ENCODE peak calls at places on chromosomes 16 and 17, in four cellular contexts. D, P, Y and B are unnamed samples.

GRCh38 chr16:3143189-3143588 is 8.4 kb downstream of the ZNF213 start:
- DNase-seq in D (no peak), P (no peak), Y (no peak), B (no peak)

GRCh38 chr16:88437367-88437964 is 15.6 kb upstream of the ZFPM1 start:
- DNase-seq in D (no peak), P (peak), Y (no peak), B (peak)

GRCh38 chr17:73586921-73587680 is 57.1 kb downstream of the SDK2 start:
- DNase-seq in D (no peak), P (no peak), Y (no peak), B (no peak)

GRCh38 chr16:10625595-10626357 is 45.4 kb upstream of the EMP2 start:
- DNase-seq in D (no peak), P (no peak), Y (no peak), B (no peak)

GRCh38 chr16:10368984-10369551 is 16.8 kb upstream of the ATF7IP2 start:
- DNase-seq in D (no peak), P (no peak), Y (no peak), B (no peak)

GRCh38 chr16:4109250-4109736 is 6.9 kb downstream of the ADCY9 start:
- DNase-seq in D (no peak), P (no peak), Y (no peak), B (no peak)

GRCh38 chr17:41707803-41708669 is 4.1 kb upstream of the GAST start:
- DNase-seq in D (no peak), P (no peak), Y (no peak), B (no peak)

GRCh38 chr17:1005361-1005946 is 8.5 kb downstream of the TIMM22 start:
- DNase-seq in D (no peak), P (peak), Y (no peak), B (no peak)

GRCh38 chr17:27533874-27534815 is 77.9 kb downstream of the KSR1 start:
- DNase-seq in D (no peak), P (no peak), Y (no peak), B (no peak)

GRCh38 chr16:89052824-89053724 is 40.6 kb upstream of the ACSF3 start:
- DNase-seq in D (no peak), P (peak), Y (peak), B (no peak)

GRCh38 chr17:40519089-40519775 is 17.8 kb upstream of the TNS4 start:
- DNase-seq in D (no peak), P (no peak), Y (no peak), B (no peak)

GRCh38 chr17:36934759-36935630 is 2.3 kb upstream of the LHX1 start:
- DNase-seq in D (no peak), P (peak), Y (no peak), B (no peak)

GRCh38 chr16:49284962-49285361 is 3.3 kb upstream of the CBLN1 start:
- DNase-seq in D (no peak), P (no peak), Y (no peak), B (no peak)

GRCh38 chr16:87382023-87382785 is 1.4 kb downstream of the FBXO31 start:
- DNase-seq in D (no peak), P (no peak), Y (no peak), B (no peak)

GRCh38 chr16:9090101-9090959 is 1.1 kb upstream of the HAPSTR1 start:
- DNase-seq in D (peak), P (peak), Y (no peak), B (peak)

GRCh38 chr16:6976716-6977115 is 355.9 kb upstream of the RBFOX1 start:
- DNase-seq in D (no peak), P (no peak), Y (no peak), B (no peak)

GRCh38 chr16:4679854-4680636 is 13.3 kb upstream of the NUDT16L1 start:
- DNase-seq in D (no peak), P (peak), Y (peak), B (no peak)

GRCh38 chr16:67191995-67192681 is at the start of gene E2F4:
- DNase-seq in D (peak), P (peak), Y (peak), B (peak)

GRCh38 chr16:79977974-79978836 is 377.7 kb upstream of the MAF start:
- DNase-seq in D (no peak), P (no peak), Y (no peak), B (no peak)

GRCh38 chr17:45287526-45288264 is 25.8 kb upstream of the SPATA32 start:
- DNase-seq in D (no peak), P (no peak), Y (no peak), B (no peak)

GRCh38 chr16:47852991-47853390 is 302.8 kb downstream of the ABCC12 start:
- DNase-seq in D (no peak), P (no peak), Y (no peak), B (no peak)

GRCh38 chr16:30805370-30806169 is 18.6 kb upstream of the ZNF629 start:
- DNase-seq in D (no peak), P (peak), Y (peak), B (peak)

GRCh38 chr16:20002936-20003335 is 70.8 kb downstream of the GPR139 start:
- DNase-seq in D (no peak), P (no peak), Y (no peak), B (no peak)

GRCh38 chr17:10036511-10037061 is 131.5 kb upstream of the RCVRN start:
- DNase-seq in D (no peak), P (no peak), Y (no peak), B (no peak)

GRCh38 chr17:48577946-48578615 is at the start of gene HOXB4:
- DNase-seq in D (no peak), P (peak), Y (peak), B (peak)

GRCh38 chr17:40461774-40462342 is 18.6 kb downstream of the IGFBP4 start:
- DNase-seq in D (no peak), P (no peak), Y (no peak), B (no peak)

GRCh38 chr16:66081967-66082366 is 284.5 kb upstream of the CDH5 start:
- DNase-seq in D (no peak), P (no peak), Y (no peak), B (no peak)

GRCh38 chr17:57935833-57936807 is 19.1 kb downstream of the CUEDC1 start:
- DNase-seq in D (no peak), P (no peak), Y (no peak), B (no peak)